ENCODE peak calls at places on chromosomes 6 and 20, in six cellular contexts. F, O, N, M, E and U are unnamed samples.

GRCh38 chr20:16576219-16576618 is 3.0 kb upstream of the KIF16B start:
- DNase-seq in F (no peak), O (no peak), N (no peak), M (no peak), E (no peak), U (no peak)

GRCh38 chr6:135703621-135704020 is 147.9 kb upstream of the PDE7B start:
- DNase-seq in F (no peak), O (no peak), N (no peak), M (no peak), E (peak; percentile 21), U (no peak)

GRCh38 chr6:20370393-20370792 is 31.3 kb upstream of the E2F3 start:
- DNase-seq in F (no peak), O (no peak), N (no peak), M (no peak), E (no peak), U (no peak)

GRCh38 chr6:122755901-122756300 is 23.6 kb upstream of the FABP7 start:
- DNase-seq in F (peak; percentile 69), O (no peak), N (no peak), M (no peak), E (no peak), U (no peak)

GRCh38 chr6:143505537-143505936 is 6.0 kb downstream of the FUCA2 start:
- DNase-seq in F (no peak), O (no peak), N (no peak), M (no peak), E (no peak), U (no peak)

GRCh38 chr6:143018955-143019354 is 41.7 kb upstream of the AIG1 start:
- DNase-seq in F (no peak), O (no peak), N (no peak), M (no peak), E (peak; percentile 68), U (no peak)

GRCh38 chr20:45032276-45032675 is 66.0 kb downstream of the STK4 start:
- DNase-seq in F (no peak), O (no peak), N (no peak), M (no peak), E (no peak), U (no peak)

GRCh38 chr6:159184559-159184958 is 15.4 kb downstream of the FNDC1 start:
- DNase-seq in F (no peak), O (no peak), N (no peak), M (no peak), E (no peak), U (no peak)

GRCh38 chr6:146289816-146290588 is 253.6 kb upstream of the RAB32 start:
- DNase-seq in F (no peak), O (no peak), N (no peak), M (peak; percentile 88), E (peak; percentile 90), U (no peak)

GRCh38 chr6:84618836-84619235 is 145.6 kb downstream of the TBX18 start:
- DNase-seq in F (peak; percentile 53), O (no peak), N (no peak), M (peak; percentile 80), E (peak; percentile 50), U (no peak)

GRCh38 chr6:44335631-44336030 is 6.8 kb upstream of the SPATS1 start:
- DNase-seq in F (no peak), O (no peak), N (no peak), M (no peak), E (no peak), U (no peak)

GRCh38 chr6:34393191-34393967 is 910 bp upstream of the NUDT3 start:
- DNase-seq in F (no peak), O (no peak), N (no peak), M (no peak), E (no peak), U (no peak)

GRCh38 chr6:156832166-156832743 is 55.1 kb downstream of the ARID1B start:
- DNase-seq in F (no peak), O (no peak), N (no peak), M (peak; percentile 64), E (peak; percentile 84), U (no peak)

GRCh38 chr6:130961148-130961547 is 101.9 kb downstream of the EPB41L2 start:
- DNase-seq in F (no peak), O (no peak), N (no peak), M (no peak), E (no peak), U (no peak)

GRCh38 chr6:28710466-28711191 is 184.9 kb downstream of the GPX5 start:
- DNase-seq in F (peak; percentile 76), O (no peak), N (no peak), M (peak; percentile 88), E (peak; percentile 82), U (no peak)

GRCh38 chr20:47749367-47749766 is 35.9 kb downstream of the SULF2 start:
- DNase-seq in F (no peak), O (no peak), N (no peak), M (no peak), E (no peak), U (no peak)

GRCh38 chr6:139369068-139369467 is 5.4 kb downstream of the CITED2 start:
- DNase-seq in F (peak; percentile 33), O (no peak), N (no peak), M (no peak), E (no peak), U (no peak)

GRCh38 chr6:40996591-40997247 is 42.3 kb downstream of the UNC5CL start:
- DNase-seq in F (peak; percentile 55), O (no peak), N (peak; percentile 79), M (no peak), E (no peak), U (no peak)

GRCh38 chr20:58447733-58448391 is 58.8 kb downstream of the VAPB start:
- DNase-seq in F (peak; percentile 73), O (no peak), N (no peak), M (peak; percentile 56), E (peak; percentile 62), U (no peak)

GRCh38 chr6:157981395-157982296 is at the start of gene SYNJ2:
- DNase-seq in F (peak; percentile 80), O (peak; percentile 96), N (peak; percentile 87), M (peak; percentile 66), E (peak; percentile 51), U (peak; percentile 75)

GRCh38 chr6:116016846-116017545 is 43.7 kb downstream of the FRK start:
- DNase-seq in F (no peak), O (no peak), N (no peak), M (no peak), E (no peak), U (no peak)

GRCh38 chr6:137799950-137800568 is 67.0 kb upstream of the TNFAIP3 start:
- DNase-seq in F (peak; percentile 39), O (no peak), N (no peak), M (peak; percentile 60), E (peak; percentile 76), U (no peak)

GRCh38 chr6:147178355-147178754 is 25.9 kb upstream of the STXBP5 start:
- DNase-seq in F (no peak), O (no peak), N (no peak), M (no peak), E (no peak), U (no peak)

GRCh38 chr6:131013495-131013894 is 49.5 kb downstream of the EPB41L2 start:
- DNase-seq in F (no peak), O (no peak), N (no peak), M (peak; percentile 87), E (peak; percentile 85), U (no peak)

GRCh38 chr6:170097505-170098427 is 193.1 kb downstream of the DLL1 start:
- DNase-seq in F (no peak), O (peak; percentile 58), N (no peak), M (no peak), E (no peak), U (peak; percentile 29)

DNA sequence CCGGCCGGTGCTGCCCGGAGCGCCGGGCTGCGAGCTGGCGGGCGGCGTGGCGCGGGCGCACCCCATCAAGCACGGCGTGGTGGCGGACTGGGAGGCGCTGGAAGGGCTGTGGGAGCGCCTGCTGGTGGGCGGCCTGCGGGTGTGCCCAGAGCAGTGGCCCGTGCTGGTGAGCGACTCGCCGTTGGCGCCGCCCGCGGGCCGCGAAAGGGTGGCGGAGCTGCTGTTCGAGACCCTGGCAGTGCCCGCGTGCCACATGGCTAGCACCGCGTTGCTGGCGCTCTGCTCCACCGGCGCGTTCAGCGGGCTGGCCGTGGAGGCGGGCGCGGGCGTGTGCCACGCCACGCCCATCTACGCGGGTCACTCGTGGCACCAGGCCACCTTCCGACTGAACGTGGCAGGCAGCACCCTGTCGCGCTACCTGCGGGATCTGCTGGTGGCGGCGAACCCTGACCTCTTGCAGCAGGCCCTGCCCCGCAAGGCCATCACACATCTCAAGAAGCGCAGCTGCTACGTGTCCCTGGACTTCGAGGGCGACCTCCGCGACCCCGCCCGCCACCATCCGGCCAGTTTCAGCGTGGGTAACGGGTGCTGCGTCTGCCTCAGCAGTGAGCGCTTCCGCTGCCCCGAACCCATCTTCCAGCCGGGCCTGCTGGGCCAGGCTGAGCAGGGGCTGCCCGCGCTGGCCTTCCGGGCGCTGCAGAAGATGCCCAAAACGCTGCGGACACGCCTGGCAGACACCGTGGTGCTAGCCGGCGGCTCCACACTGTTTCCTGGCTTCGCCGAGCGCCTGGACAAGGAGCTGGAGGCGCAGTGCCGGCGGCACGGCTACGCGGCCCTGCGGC is 723 bp downstream of the ACTL10 start:
- DNase-seq in F (peak; percentile 89), O (peak; percentile 92), N (peak; percentile 87), M (peak; percentile 54), E (peak; percentile 79), U (no peak)
- TF ChIP-seq CTCF in F (no peak), O (no peak), N (peak; percentile 70), M (no peak), E (no peak), U (peak; percentile 86)

DNA sequence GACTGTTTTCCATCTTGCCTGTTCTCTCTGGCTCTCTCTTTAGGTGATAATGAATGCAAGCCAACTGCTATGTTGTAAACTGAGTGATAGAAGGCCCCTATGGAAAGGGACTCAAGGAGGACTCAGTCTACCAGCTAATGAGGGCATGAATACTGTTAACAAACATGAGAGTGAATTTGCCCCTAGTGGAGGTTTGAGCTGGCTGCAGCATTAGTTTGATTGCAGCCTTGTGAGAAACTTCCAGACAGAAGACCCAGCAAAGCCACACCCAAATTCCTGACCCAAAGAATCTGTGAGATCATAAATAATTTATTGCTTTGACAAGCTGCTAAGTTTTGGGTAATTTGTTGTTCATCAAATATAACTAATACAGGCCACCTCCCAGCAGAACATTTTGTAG is 50.0 kb upstream of the PLCB1 start:
- DNase-seq in F (peak; percentile 39), O (no peak), N (no peak), M (peak; percentile 16), E (peak; percentile 26), U (no peak)
- TF ChIP-seq CTCF in F (peak; percentile 64), O (no peak), N (no peak), M (peak; percentile 66), E (peak; percentile 44), U (peak; percentile 44)

GRCh38 chr20:32240220-32240619 is 32.5 kb downstream of the POFUT1 start:
- DNase-seq in F (no peak), O (no peak), N (no peak), M (no peak), E (no peak), U (no peak)
- TF ChIP-seq CTCF in F (peak; percentile 24), O (no peak), N (no peak), M (peak; percentile 17), E (no peak), U (no peak)

GRCh38 chr6:56954389-56955170 is at the start of gene BEND6:
- DNase-seq in F (peak; percentile 74), O (peak; percentile 79), N (peak; percentile 32), M (peak; percentile 64), E (peak; percentile 83), U (peak; percentile 76)

GRCh38 chr6:56956481-56956880 is 1.6 kb downstream of the BEND6 start:
- DNase-seq in F (no peak), O (no peak), N (no peak), M (no peak), E (no peak), U (no peak)

GRCh38 chr6:56953597-56954388 is 1.1 kb upstream of the BEND6 start:
- DNase-seq in F (peak; percentile 35), O (no peak), N (no peak), M (no peak), E (peak; percentile 19), U (peak; percentile 41)

GRCh38 chr6:56957856-56958255 is 2.9 kb downstream of the BEND6 start:
- DNase-seq in F (no peak), O (no peak), N (no peak), M (no peak), E (no peak), U (no peak)

GRCh38 chr6:56955171-56956155 is 556 bp downstream of the BEND6 start:
- DNase-seq in F (peak; percentile 96), O (peak; percentile 88), N (peak; percentile 76), M (peak; percentile 83), E (peak; percentile 91), U (peak; percentile 76)
- TF ChIP-seq CTCF in F (peak; percentile 90), O (no peak), N (no peak), M (peak; percentile 90), E (peak; percentile 67), U (peak; percentile 69)